ENCODE peak calls at places on chromosome 18, in ten cellular contexts. C is CD8-positive, alpha-beta T cell; I is WTC11; O is fibroblast of the aortic adventitia; U is GM20000; Y is esophagus squamous epithelium; T is HepG2; J is tibial nerve; Z is A549; P is IMR-90. A is an unnamed sample.

GRCh38 chr18:3119401-3120323 is 100.1 kb downstream of the MYOM1 start:
- DNase-seq in C (no peak), U (no peak), Y (no peak), J (no peak), P (no peak), Z (peak), T (peak), O (no peak), I (no peak), A (no peak)

GRCh38 chr18:57882465-57882864 is 79.3 kb upstream of the ATP8B1 start:
- DNase-seq in T (no peak), O (no peak), P (no peak), Y (no peak), J (no peak), C (no peak), I (no peak), Z (no peak), U (no peak), A (no peak)

GRCh38 chr18:79586436-79587297 is 92.9 kb upstream of the CTDP1 start:
- DNase-seq in Y (no peak), O (no peak), J (no peak), T (no peak), I (peak), Z (no peak), C (no peak), U (no peak), P (no peak), A (no peak)

GRCh38 chr18:27839141-27839540 is 337.8 kb downstream of the CDH2 start:
- DNase-seq in T (peak), O (peak), Y (no peak), P (peak), C (no peak), I (no peak), U (no peak), Z (peak), J (no peak), A (peak)

GRCh38 chr18:58254873-58255511 is 211.0 kb downstream of the NEDD4L start:
- DNase-seq in U (no peak), I (peak), Z (no peak), C (no peak), O (no peak), P (peak), J (no peak), Y (no peak), T (no peak), A (no peak)

GRCh38 chr18:14978962-14979535 is 231.1 kb downstream of the ANKRD30B start:
- DNase-seq in Y (no peak), C (no peak), Z (peak), O (peak), T (peak), U (no peak), J (no peak), I (peak), P (no peak), A (no peak)

GRCh38 chr18:21760321-21760720 is 19.7 kb downstream of the MIB1 start:
- DNase-seq in T (no peak), Y (no peak), O (peak), U (no peak), J (no peak), I (no peak), C (no peak), Z (no peak), P (peak), A (no peak)

GRCh38 chr18:21656402-21656801 is 44.3 kb downstream of the SNRPD1 start:
- DNase-seq in J (no peak), I (no peak), C (no peak), Z (no peak), P (peak), O (peak), Y (no peak), U (no peak), T (no peak), A (no peak)

GRCh38 chr18:11872479-11873136 is 21.4 kb downstream of the CHMP1B start:
- DNase-seq in C (no peak), J (no peak), O (peak), U (peak), P (no peak), I (no peak), Y (no peak), T (peak), Z (peak), A (no peak)

GRCh38 chr18:58100154-58100553 is 56.1 kb downstream of the NEDD4L start:
- DNase-seq in J (no peak), Z (no peak), T (no peak), C (no peak), P (no peak), Y (no peak), I (no peak), O (no peak), U (peak), A (no peak)

GRCh38 chr18:69945220-69946114 is 2.2 kb downstream of the CD226 start:
- DNase-seq in T (no peak), J (no peak), U (no peak), C (no peak), O (no peak), I (no peak), Y (no peak), P (no peak), Z (no peak), A (no peak)

GRCh38 chr18:63260075-63260754 is 59.4 kb downstream of the BCL2 start:
- DNase-seq in Z (no peak), C (no peak), J (no peak), O (no peak), T (no peak), Y (no peak), P (no peak), I (no peak), U (no peak), A (no peak)

GRCh38 chr18:63099848-63100625 is 219.5 kb downstream of the BCL2 start:
- DNase-seq in C (no peak), U (no peak), O (no peak), Z (no peak), J (no peak), T (no peak), Y (no peak), I (no peak), P (no peak), A (no peak)

GRCh38 chr18:57771183-57771582 is 31.9 kb downstream of the ATP8B1 start:
- DNase-seq in O (no peak), T (no peak), P (no peak), U (no peak), I (no peak), Y (no peak), Z (peak), J (no peak), C (no peak), A (no peak)

GRCh38 chr18:47754311-47755101 is 176.0 kb downstream of the SMAD2 start:
- DNase-seq in O (no peak), Y (no peak), C (peak), J (no peak), U (peak), I (peak), P (no peak), T (peak), Z (peak), A (no peak)

GRCh38 chr18:49319590-49319989 is 140.9 kb downstream of the DYM start:
- DNase-seq in J (no peak), O (no peak), I (no peak), Y (no peak), Z (no peak), P (peak), C (no peak), T (no peak), U (no peak), A (no peak)

GRCh38 chr18:12420831-12421421 is 13.2 kb downstream of the PRELID3A start:
- DNase-seq in Z (no peak), T (peak), J (no peak), P (no peak), O (no peak), C (no peak), Y (no peak), U (no peak), I (peak), A (no peak)

GRCh38 chr18:50013363-50014138 is 181.4 kb downstream of the MYO5B start:
- DNase-seq in C (no peak), T (no peak), P (peak), Z (no peak), U (no peak), I (no peak), O (no peak), Y (no peak), J (no peak), A (no peak)

GRCh38 chr18:39523281-39523680 is 1957.7 kb upstream of the CELF4 start:
- DNase-seq in Y (no peak), C (no peak), J (no peak), T (peak), P (peak), U (no peak), I (no peak), O (peak), Z (peak), A (no peak)

GRCh38 chr18:13137939-13138821 is 80.4 kb upstream of the LDLRAD4 start:
- DNase-seq in C (peak), T (peak), I (no peak), Z (peak), U (peak), P (peak), Y (peak), J (peak), O (no peak), A (no peak)

GRCh38 chr18:63003899-63004298 is 288.6 kb downstream of the PHLPP1 start:
- DNase-seq in J (no peak), C (no peak), Y (no peak), Z (no peak), O (no peak), P (no peak), T (no peak), U (no peak), I (no peak), A (no peak)

GRCh38 chr18:48860276-48861180 is 90.2 kb downstream of the SMAD7 start:
- DNase-seq in J (no peak), Y (no peak), T (no peak), C (no peak), Z (no peak), U (no peak), P (no peak), O (no peak), I (peak), A (no peak)

GRCh38 chr18:79952457-79952995 is 1.1 kb upstream of the SLC66A2 start:
- DNase-seq in J (no peak), P (no peak), U (no peak), Z (no peak), Y (no peak), I (no peak), O (no peak), C (no peak), T (no peak), A (no peak)

GRCh38 chr18:555705-556402 is 24.3 kb upstream of the CETN1 start:
- DNase-seq in O (no peak), Z (no peak), U (no peak), C (no peak), P (no peak), Y (no peak), T (no peak), J (no peak), I (no peak), A (no peak)

GRCh38 chr18:39752351-39752750 is 2186.8 kb upstream of the CELF4 start:
- DNase-seq in U (no peak), Z (no peak), P (no peak), T (no peak), I (no peak), C (no peak), J (no peak), Y (no peak), O (no peak), A (no peak)

GRCh38 chr18:44945847-44946490 is 265.3 kb downstream of the SETBP1 start:
- DNase-seq in J (no peak), P (no peak), Z (no peak), I (no peak), T (no peak), C (no peak), O (no peak), Y (no peak), U (no peak), A (no peak)

GRCh38 chr18:70243545-70243944 is 38.1 kb upstream of the RTTN start:
- DNase-seq in C (no peak), U (no peak), P (no peak), Y (no peak), I (no peak), T (peak), Z (peak), J (no peak), O (no peak), A (no peak)

GRCh38 chr18:70280007-70280925 is 8.6 kb upstream of the SOCS6 start:
- DNase-seq in Y (no peak), C (no peak), I (no peak), P (peak), Z (peak), O (peak), J (no peak), T (no peak), U (no peak), A (no peak)

GRCh38 chr18:79523738-79524180 is 128.0 kb downstream of the NFATC1 start:
- DNase-seq in I (no peak), Y (no peak), C (peak), U (peak), J (no peak), T (no peak), O (no peak), P (no peak), Z (no peak), A (no peak)

GRCh38 chr18:25352629-25353005 is 651 bp upstream of the ZNF521 start:
- DNase-seq in I (no peak), J (no peak), P (no peak), T (no peak), U (no peak), C (no peak), O (no peak), Z (no peak), Y (no peak), A (no peak)
- TF ChIP-seq CTCF in I (no peak), J (no peak), P (no peak), T (no peak), U (no peak), C (no peak), O (no peak), Z (no peak), Y (no peak), A (no peak)

GRCh38 chr18:8881103-8881502 is 175.7 kb downstream of the MTCL1 start:
- DNase-seq in P (no peak), C (no peak), J (no peak), O (no peak), I (no peak), Y (no peak), Z (no peak), T (no peak), U (no peak), A (no peak)

GRCh38 chr18:8883409-8883668 is 178.0 kb downstream of the MTCL1 start:
- DNase-seq in T (no peak), Z (peak), C (no peak), Y (no peak), P (no peak), O (no peak), U (no peak), J (no peak), I (no peak), A (no peak)

GRCh38 chr18:8876887-8877286 is 171.5 kb downstream of the MTCL1 start:
- DNase-seq in J (no peak), U (no peak), Y (no peak), I (no peak), Z (no peak), O (no peak), P (no peak), T (no peak), C (no peak), A (no peak)

GRCh38 chr18:8882632-8883408 is 177.5 kb downstream of the MTCL1 start:
- DNase-seq in O (no peak), Y (no peak), I (peak), U (no peak), J (no peak), P (no peak), Z (peak), T (peak), C (no peak), A (no peak)
- TF ChIP-seq CTCF in O (peak), Y (no peak), I (peak), U (no peak), J (no peak), P (no peak), Z (peak), T (peak), C (no peak), A (peak)

GRCh38 chr18:59867337-59868104 is 32.3 kb upstream of the PMAIP1 start:
- DNase-seq in Z (no peak), P (no peak), I (no peak), T (no peak), Y (no peak), C (no peak), J (no peak), U (no peak), O (no peak), A (no peak)
- TF ChIP-seq CTCF in Z (no peak), P (no peak), I (no peak), T (no peak), Y (no peak), C (no peak), J (no peak), U (no peak), O (no peak), A (no peak)

GRCh38 chr18:32072321-32072720 is 19.4 kb upstream of the RNF138 start:
- DNase-seq in Z (no peak), I (no peak), C (no peak), J (no peak), T (peak), U (peak), P (no peak), O (peak), Y (no peak), A (no peak)
- TF ChIP-seq CTCF in Z (peak), I (no peak), C (peak), J (peak), T (peak), U (peak), P (peak), O (peak), Y (peak), A (peak)

GRCh38 chr18:36412778-36413177 is 115.3 kb downstream of the FHOD3 start:
- DNase-seq in Z (peak), P (no peak), I (peak), T (peak), U (peak), O (no peak), Y (no peak), C (no peak), J (no peak), A (no peak)
- TF ChIP-seq CTCF in Z (no peak), P (peak), I (peak), T (peak), U (no peak), O (peak), Y (no peak), C (no peak), J (no peak), A (peak)

GRCh38 chr18:74795766-74796165 is 198.1 kb downstream of the ZNF407 start:
- DNase-seq in T (no peak), O (no peak), J (no peak), C (no peak), Y (no peak), P (no peak), I (no peak), U (no peak), Z (no peak), A (no peak)
- TF ChIP-seq CTCF in T (no peak), O (no peak), J (no peak), C (no peak), Y (no peak), P (no peak), I (no peak), U (no peak), Z (no peak), A (no peak)

DNA sequence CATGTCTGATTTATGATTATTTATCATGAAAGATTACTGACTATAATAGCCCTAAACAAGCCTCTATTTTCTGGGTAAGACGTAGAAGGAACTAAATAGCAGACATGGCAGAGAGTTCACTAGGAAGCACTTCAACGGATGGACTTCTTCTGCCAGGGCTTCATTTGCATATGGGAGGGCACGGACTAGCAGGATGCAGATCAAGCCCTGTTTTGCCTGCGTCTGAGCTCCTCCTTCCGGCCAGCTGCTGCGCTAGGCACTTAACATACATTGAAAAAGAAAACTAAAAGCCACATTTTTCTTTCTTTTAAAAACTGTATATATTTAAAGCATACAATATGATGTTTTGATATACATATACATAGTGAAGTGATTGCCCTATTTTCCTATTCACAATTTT is 340.0 kb upstream of the MEX3C start:
- DNase-seq in O (peak), Y (no peak), Z (peak), J (no peak), I (peak), C (peak), P (no peak), T (no peak), U (no peak), A (no peak)
- TF ChIP-seq CTCF in O (no peak), Y (no peak), Z (no peak), J (no peak), I (no peak), C (no peak), P (no peak), T (no peak), U (no peak), A (no peak)

GRCh38 chr18:9874730-9875129 is 11.0 kb upstream of the TXNDC2 start:
- DNase-seq in T (no peak), O (no peak), Z (no peak), Y (no peak), C (no peak), J (no peak), P (peak), U (no peak), I (no peak), A (no peak)
- TF ChIP-seq CTCF in T (no peak), O (no peak), Z (no peak), Y (no peak), C (no peak), J (no peak), P (no peak), U (no peak), I (no peak), A (no peak)

GRCh38 chr18:75087119-75088020 is 121.6 kb downstream of the PTGR3 start:
- DNase-seq in C (peak), I (no peak), U (no peak), J (no peak), T (no peak), Y (no peak), P (no peak), O (no peak), Z (no peak), A (no peak)
- TF ChIP-seq CTCF in C (no peak), I (no peak), U (no peak), J (no peak), T (no peak), Y (no peak), P (no peak), O (no peak), Z (no peak), A (no peak)

GRCh38 chr18:23231340-23232021 is 96.2 kb downstream of the CABLES1 start:
- DNase-seq in C (peak), J (peak), I (no peak), T (no peak), U (peak), O (peak), P (peak), Z (no peak), Y (peak), A (peak)
- TF ChIP-seq CTCF in C (no peak), J (no peak), I (no peak), T (no peak), U (no peak), O (no peak), P (no peak), Z (no peak), Y (no peak), A (no peak)

A was measured in HFF-Myc.